ENCODE peak calls at places on chromosomes 3 and 15, in six cellular contexts. M, V, B, E, F and W are unnamed samples.

GRCh38 chr3:11001020-11001657 is 8.6 kb downstream of the SLC6A1 start:
- DNase-seq in F (no peak), E (no peak), V (no peak), M (peak; percentile 62), B (no peak), W (peak; percentile 6)

GRCh38 chr3:138881233-138881632 is 46.5 kb upstream of the PIK3CB start:
- DNase-seq in M (no peak), V (no peak), E (no peak), F (no peak), B (no peak), W (no peak)

GRCh38 chr3:57856675-57857074 is 100.6 kb downstream of the SLMAP start:
- DNase-seq in F (peak; percentile 40), B (no peak), M (peak; percentile 3), E (no peak), V (peak; percentile 44), W (peak; percentile 14)

GRCh38 chr15:69414702-69415161 is 583 bp downstream of the KIF23 start:
- DNase-seq in B (peak; percentile 92), M (peak; percentile 69), E (peak; percentile 24), V (peak; percentile 89), F (peak; percentile 79), W (peak; percentile 97)

GRCh38 chr3:194888916-194889315 is 203.2 kb downstream of the FAM43A start:
- DNase-seq in M (no peak), V (no peak), F (no peak), E (no peak), B (no peak), W (no peak)

GRCh38 chr3:129602730-129603560 is 3.5 kb downstream of the PLXND1 start:
- DNase-seq in V (peak; percentile 95), M (peak; percentile 69), E (no peak), B (peak; percentile 93), F (peak; percentile 93), W (peak; percentile 94)

GRCh38 chr3:105764378-105765376 is 104.1 kb downstream of the CBLB start:
- DNase-seq in V (no peak), F (no peak), E (no peak), B (no peak), M (no peak), W (no peak)

GRCh38 chr3:119636194-119636593 is 24.2 kb downstream of the POPDC2 start:
- DNase-seq in M (no peak), E (no peak), F (peak; percentile 60), V (peak; percentile 13), B (no peak), W (peak; percentile 66)

GRCh38 chr3:38274864-38275649 is 7.0 kb upstream of the SLC22A14 start:
- DNase-seq in V (no peak), E (no peak), B (no peak), M (no peak), F (no peak), W (no peak)

GRCh38 chr15:96374494-96374893 is 44.0 kb downstream of the NR2F2 start:
- DNase-seq in F (peak; percentile 49), V (no peak), B (no peak), E (no peak), M (no peak), W (peak; percentile 49)

GRCh38 chr3:39291903-39292329 is 12.1 kb upstream of the CX3CR1 start:
- DNase-seq in V (peak; percentile 30), F (peak; percentile 43), B (peak; percentile 55), E (peak; percentile 47), M (peak; percentile 62), W (peak; percentile 61)

GRCh38 chr3:47288966-47289910 is 6.5 kb downstream of the KLHL18 start:
- DNase-seq in V (no peak), M (no peak), F (peak; percentile 20), B (no peak), E (no peak), W (peak; percentile 18)

GRCh38 chr3:59185586-59186381 is 136.0 kb upstream of the CFAP20DC start:
- DNase-seq in M (peak; percentile 7), F (peak; percentile 23), E (no peak), B (peak; percentile 6), V (peak; percentile 19), W (peak; percentile 1)

GRCh38 chr3:115784739-115785571 is 161.6 kb downstream of the GAP43 start:
- DNase-seq in F (peak; percentile 94), B (peak; percentile 74), M (peak; percentile 32), V (peak; percentile 96), E (no peak), W (peak; percentile 76)

GRCh38 chr15:64845183-64845611 is 3.5 kb downstream of the PLEKHO2 start:
- DNase-seq in V (no peak), F (no peak), E (no peak), B (no peak), M (no peak), W (peak; percentile 70)

GRCh38 chr15:88956906-88957305 is 43.7 kb upstream of the MFGE8 start:
- DNase-seq in E (no peak), F (no peak), M (no peak), B (no peak), V (no peak), W (no peak)

GRCh38 chr3:135905058-135905724 is 60.3 kb upstream of the PPP2R3A start:
- DNase-seq in M (no peak), B (no peak), F (peak; percentile 57), E (no peak), V (peak; percentile 51), W (peak; percentile 40)

GRCh38 chr15:44101944-44102343 is 93.1 kb downstream of the FRMD5 start:
- DNase-seq in V (peak; percentile 52), B (peak; percentile 48), F (peak; percentile 72), E (no peak), M (no peak), W (peak; percentile 83)

GRCh38 chr3:100340527-100340926 is 6.0 kb downstream of the NIT2 start:
- DNase-seq in E (no peak), M (no peak), V (no peak), F (no peak), B (no peak), W (no peak)

GRCh38 chr15:89490550-89491315 is 5.7 kb downstream of the RHCG start:
- DNase-seq in E (no peak), F (no peak), B (no peak), V (no peak), M (no peak), W (no peak)

GRCh38 chr3:191753186-191753585 is 292.2 kb downstream of the PYDC2 start:
- DNase-seq in M (no peak), V (no peak), E (no peak), F (peak; percentile 30), B (no peak), W (no peak)

GRCh38 chr15:93865610-93866009 is 365.8 kb upstream of the MCTP2 start:
- DNase-seq in F (no peak), M (no peak), B (no peak), V (no peak), E (no peak), W (no peak)

GRCh38 chr15:68316061-68316804 is 38.7 kb downstream of the FEM1B start:
- DNase-seq in F (no peak), M (no peak), E (no peak), B (no peak), V (no peak), W (no peak)
- TF ChIP-seq CTCF in F (peak; percentile 13), M (peak; percentile 40), E (peak; percentile 58), B (peak; percentile 73), V (peak; percentile 19), W (peak; percentile 47)

GRCh38 chr3:134885877-134886621 is 91.0 kb downstream of the EPHB1 start:
- DNase-seq in V (no peak), F (peak; percentile 57), M (no peak), E (no peak), B (no peak), W (no peak)
- TF ChIP-seq CTCF in V (no peak), F (peak; percentile 33), M (no peak), E (peak; percentile 39), B (peak; percentile 22), W (no peak)

GRCh38 chr3:128425142-128425845 is 41.4 kb downstream of the DNAJB8 start:
- DNase-seq in E (no peak), B (no peak), F (no peak), V (no peak), M (no peak), W (no peak)

GRCh38 chr3:128422762-128423524 is 43.7 kb downstream of the DNAJB8 start:
- DNase-seq in V (no peak), M (no peak), F (no peak), E (no peak), B (no peak), W (no peak)

GRCh38 chr3:128425846-128426127 is 40.9 kb downstream of the DNAJB8 start:
- DNase-seq in V (no peak), B (no peak), M (no peak), E (no peak), F (no peak), W (no peak)

GRCh38 chr3:128423525-128424147 is 43.1 kb downstream of the DNAJB8 start:
- DNase-seq in B (no peak), F (no peak), E (no peak), V (no peak), M (no peak), W (no peak)

DNA sequence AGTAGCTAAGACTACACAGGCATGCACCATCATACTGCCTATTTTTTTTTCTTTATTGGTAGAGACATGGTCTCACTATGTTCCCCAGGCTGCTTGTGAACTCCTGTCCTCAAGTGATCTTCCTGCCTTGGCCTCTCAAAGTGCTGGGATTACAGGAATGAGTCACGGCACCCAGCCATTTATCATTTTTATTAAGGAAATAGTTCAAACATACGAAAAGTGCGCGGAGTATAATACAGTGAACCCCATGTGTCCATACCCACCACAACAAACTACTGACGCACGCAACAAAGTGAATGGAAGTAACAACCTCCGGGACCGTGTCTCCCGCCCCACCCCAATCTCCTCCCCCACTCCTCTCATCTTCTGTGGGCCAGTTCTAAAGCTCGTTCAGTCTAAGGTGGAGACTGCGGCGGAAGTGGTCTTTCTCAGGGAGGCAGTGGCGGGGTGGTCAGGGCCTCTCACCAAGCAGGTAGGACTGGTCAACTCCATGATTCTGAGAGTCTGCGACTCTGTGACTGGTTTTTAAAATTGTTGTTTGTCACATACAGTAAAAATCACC is 42.1 kb downstream of the DNAJB8 start:
- DNase-seq in F (peak; percentile 74), B (no peak), E (no peak), M (no peak), V (peak; percentile 54), W (peak; percentile 18)
- TF ChIP-seq CTCF in F (no peak), B (no peak), E (no peak), M (no peak), V (no peak), W (no peak)

DNA sequence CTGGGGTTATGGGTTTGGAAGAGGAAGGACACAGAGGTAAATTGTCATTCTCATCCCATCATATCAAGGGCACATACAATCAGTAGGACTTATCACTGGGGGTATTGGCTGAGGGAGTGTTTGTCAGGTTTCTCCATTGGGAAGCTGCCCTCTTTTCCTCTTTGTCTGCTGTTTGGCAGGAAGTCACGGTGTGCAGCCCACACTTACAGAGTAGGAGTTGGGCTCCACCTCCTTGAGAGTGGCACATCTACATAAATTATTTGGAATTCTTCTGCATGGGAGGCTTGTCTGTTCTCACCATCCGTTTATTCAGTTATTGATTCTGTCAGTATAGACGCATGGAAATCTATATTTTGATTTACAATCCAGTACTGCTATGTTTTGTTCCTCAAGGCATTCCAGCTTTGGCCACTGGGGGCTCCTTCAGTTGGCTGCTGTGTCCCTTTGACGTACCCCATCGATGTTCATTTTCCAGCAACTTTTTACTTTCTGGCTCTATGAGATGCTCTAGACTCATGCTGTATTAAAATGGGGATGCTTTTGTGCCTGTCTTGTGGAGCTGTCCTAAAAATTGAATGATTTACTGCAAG is 200.3 kb downstream of the SLCO3A1 start:
- DNase-seq in F (no peak), B (no peak), V (no peak), M (no peak), E (no peak), W (no peak)
- TF ChIP-seq CTCF in F (peak; percentile 40), B (peak; percentile 64), V (no peak), M (peak; percentile 23), E (peak; percentile 62), W (peak; percentile 48)

GRCh38 chr15:91265431-91265940 is 165.4 kb downstream of the SV2B start:
- DNase-seq in F (no peak), V (no peak), E (no peak), B (no peak), M (no peak), W (no peak)
- TF ChIP-seq CTCF in F (no peak), V (no peak), E (no peak), B (no peak), M (no peak), W (no peak)

GRCh38 chr3:22704571-22705354 is 498.4 kb upstream of the UBE2E2 start:
- DNase-seq in B (no peak), E (no peak), M (no peak), V (no peak), F (no peak), W (no peak)
- TF ChIP-seq CTCF in B (no peak), E (no peak), M (no peak), V (no peak), F (no peak), W (no peak)